ENCODE peak calls at places on chromosomes 7 and 10, in five cellular contexts. One of them, this sample, is unnamed.

GRCh38 chr10:132185601-132186487 is 904 bp upstream of the DPYSL4 start:
- DNase-seq in K562: peak
- DNase-seq in fibroblast of lung: peak
- DNase-seq in astrocyte: no peak
- DNase-seq in PC-9: no peak
- DNase-seq in this sample: peak

GRCh38 chr7:130356760-130357611 is 12.4 kb downstream of the CPA5 start:
- DNase-seq in K562: peak
- DNase-seq in astrocyte: peak
- DNase-seq in PC-9: peak
- DNase-seq in fibroblast of lung: peak
- DNase-seq in this sample: no peak

GRCh38 chr7:132557489-132558044 is 18.7 kb downstream of the PLXNA4 start:
- DNase-seq in fibroblast of lung: peak
- DNase-seq in astrocyte: peak
- DNase-seq in PC-9: no peak
- DNase-seq in K562: no peak
- DNase-seq in this sample: no peak

GRCh38 chr10:5841965-5842364 is 28.7 kb upstream of the GDI2 start:
- DNase-seq in K562: no peak
- DNase-seq in fibroblast of lung: no peak
- DNase-seq in astrocyte: no peak
- DNase-seq in PC-9: no peak
- DNase-seq in this sample: no peak

GRCh38 chr7:16644987-16645592 is 464 bp downstream of the ANKMY2 start:
- DNase-seq in fibroblast of lung: peak
- DNase-seq in PC-9: no peak
- DNase-seq in astrocyte: no peak
- DNase-seq in K562: peak
- DNase-seq in this sample: no peak

GRCh38 chr10:30705086-30705624 is 75.6 kb upstream of the LYZL2 start:
- DNase-seq in PC-9: no peak
- DNase-seq in K562: no peak
- DNase-seq in astrocyte: no peak
- DNase-seq in fibroblast of lung: no peak
- DNase-seq in this sample: no peak

GRCh38 chr7:134630890-134631289 is 15.8 kb upstream of the BPGM start:
- DNase-seq in PC-9: no peak
- DNase-seq in K562: no peak
- DNase-seq in astrocyte: no peak
- DNase-seq in fibroblast of lung: no peak
- DNase-seq in this sample: no peak

GRCh38 chr7:80681272-80681885 is 42.9 kb downstream of the CD36 start:
- DNase-seq in fibroblast of lung: peak
- DNase-seq in astrocyte: no peak
- DNase-seq in K562: no peak
- DNase-seq in PC-9: peak
- DNase-seq in this sample: no peak

GRCh38 chr7:151769189-151769821 is 107.6 kb downstream of the PRKAG2 start:
- DNase-seq in PC-9: no peak
- DNase-seq in astrocyte: no peak
- DNase-seq in K562: no peak
- DNase-seq in fibroblast of lung: no peak
- DNase-seq in this sample: no peak

GRCh38 chr10:131975796-131976195 is 5.9 kb downstream of the BNIP3 start:
- DNase-seq in astrocyte: no peak
- DNase-seq in K562: no peak
- DNase-seq in PC-9: no peak
- DNase-seq in fibroblast of lung: no peak
- DNase-seq in this sample: no peak

GRCh38 chr7:47670738-47671137 is 88.8 kb upstream of the TNS3 start:
- DNase-seq in astrocyte: no peak
- DNase-seq in PC-9: no peak
- DNase-seq in K562: no peak
- DNase-seq in fibroblast of lung: no peak
- DNase-seq in this sample: no peak

GRCh38 chr10:20004087-20004523 is 187.9 kb downstream of the PLXDC2 start:
- DNase-seq in astrocyte: peak
- DNase-seq in K562: no peak
- DNase-seq in fibroblast of lung: peak
- DNase-seq in PC-9: no peak
- DNase-seq in this sample: no peak

GRCh38 chr7:52711951-52712350 is 323.5 kb upstream of the POM121L12 start:
- DNase-seq in K562: no peak
- DNase-seq in astrocyte: no peak
- DNase-seq in fibroblast of lung: no peak
- DNase-seq in PC-9: no peak
- DNase-seq in this sample: no peak

GRCh38 chr10:118308664-118309063 is 33.5 kb downstream of the FAM204A start:
- DNase-seq in astrocyte: no peak
- DNase-seq in PC-9: no peak
- DNase-seq in fibroblast of lung: no peak
- DNase-seq in K562: no peak
- DNase-seq in this sample: peak

GRCh38 chr7:45052011-45052410 is 36.8 kb downstream of the NACAD start:
- DNase-seq in astrocyte: no peak
- DNase-seq in PC-9: no peak
- DNase-seq in K562: no peak
- DNase-seq in fibroblast of lung: no peak
- DNase-seq in this sample: no peak

GRCh38 chr10:1660815-1661214 is 76.5 kb downstream of the ADARB2 start:
- DNase-seq in K562: no peak
- DNase-seq in PC-9: no peak
- DNase-seq in astrocyte: no peak
- DNase-seq in fibroblast of lung: no peak
- DNase-seq in this sample: no peak

GRCh38 chr10:106609867-106610266 is 554.6 kb downstream of the SORCS1 start:
- DNase-seq in K562: peak
- DNase-seq in PC-9: no peak
- DNase-seq in fibroblast of lung: no peak
- DNase-seq in astrocyte: no peak
- DNase-seq in this sample: peak

GRCh38 chr7:128055668-128056067 is 24.4 kb upstream of the LRRC4 start:
- DNase-seq in K562: no peak
- DNase-seq in PC-9: no peak
- DNase-seq in fibroblast of lung: no peak
- DNase-seq in astrocyte: no peak
- DNase-seq in this sample: no peak

GRCh38 chr10:97096327-97097153 is 89.2 kb downstream of the SLIT1 start:
- DNase-seq in astrocyte: no peak
- DNase-seq in K562: no peak
- DNase-seq in PC-9: no peak
- DNase-seq in fibroblast of lung: no peak
- DNase-seq in this sample: no peak

GRCh38 chr10:78438094-78438906 is 404.6 kb downstream of the RPS24 start:
- DNase-seq in K562: no peak
- DNase-seq in astrocyte: no peak
- DNase-seq in PC-9: no peak
- DNase-seq in fibroblast of lung: no peak
- DNase-seq in this sample: no peak

GRCh38 chr10:70343312-70343711 is 39.1 kb downstream of the LRRC20 start:
- DNase-seq in K562: no peak
- DNase-seq in astrocyte: no peak
- DNase-seq in PC-9: no peak
- DNase-seq in fibroblast of lung: no peak
- DNase-seq in this sample: no peak

GRCh38 chr10:129962092-129962494 is 2.0 kb downstream of the EBF3 start:
- DNase-seq in K562: no peak
- DNase-seq in PC-9: no peak
- DNase-seq in fibroblast of lung: no peak
- DNase-seq in astrocyte: no peak
- DNase-seq in this sample: no peak

GRCh38 chr7:130393799-130394411 is 13.6 kb downstream of the CPA1 start:
- DNase-seq in K562: no peak
- DNase-seq in fibroblast of lung: no peak
- DNase-seq in astrocyte: no peak
- DNase-seq in PC-9: no peak
- DNase-seq in this sample: no peak

GRCh38 chr10:101818958-101819633 is 852 bp upstream of the OGA start:
- DNase-seq in PC-9: no peak
- DNase-seq in K562: peak
- DNase-seq in fibroblast of lung: no peak
- DNase-seq in astrocyte: no peak
- DNase-seq in this sample: no peak

GRCh38 chr10:30828680-30829079 is 199.1 kb upstream of the LYZL2 start:
- DNase-seq in PC-9: no peak
- DNase-seq in fibroblast of lung: no peak
- DNase-seq in astrocyte: peak
- DNase-seq in K562: peak
- DNase-seq in this sample: no peak

GRCh38 chr7:98836811-98837631 is 32.8 kb downstream of the TMEM130 start:
- DNase-seq in K562: peak
- DNase-seq in PC-9: peak
- DNase-seq in fibroblast of lung: peak
- DNase-seq in astrocyte: no peak
- DNase-seq in this sample: peak
- TF ChIP-seq CTCF in K562: peak
- TF ChIP-seq CTCF in PC-9: peak
- TF ChIP-seq CTCF in fibroblast of lung: peak
- TF ChIP-seq CTCF in astrocyte: peak
- TF ChIP-seq CTCF in this sample: peak

GRCh38 chr7:1928555-1929348 is 258.7 kb downstream of the ELFN1 start:
- DNase-seq in fibroblast of lung: no peak
- DNase-seq in PC-9: no peak
- DNase-seq in K562: no peak
- DNase-seq in astrocyte: no peak
- DNase-seq in this sample: no peak

GRCh38 chr7:1925973-1926907 is 256.2 kb downstream of the ELFN1 start:
- DNase-seq in PC-9: no peak
- DNase-seq in K562: peak
- DNase-seq in fibroblast of lung: no peak
- DNase-seq in astrocyte: no peak
- DNase-seq in this sample: no peak

GRCh38 chr7:1925349-1925748 is 255.3 kb downstream of the ELFN1 start:
- DNase-seq in astrocyte: no peak
- DNase-seq in PC-9: no peak
- DNase-seq in fibroblast of lung: peak
- DNase-seq in K562: no peak
- DNase-seq in this sample: no peak

GRCh38 chr7:1927942-1928341 is 257.9 kb downstream of the ELFN1 start:
- DNase-seq in PC-9: no peak
- DNase-seq in K562: no peak
- DNase-seq in astrocyte: no peak
- DNase-seq in fibroblast of lung: no peak
- DNase-seq in this sample: no peak

GRCh38 chr7:1926908-1927306 is 256.8 kb downstream of the ELFN1 start:
- DNase-seq in K562: no peak
- DNase-seq in fibroblast of lung: no peak
- DNase-seq in PC-9: no peak
- DNase-seq in astrocyte: no peak
- DNase-seq in this sample: no peak
- H3K4me2 ChIP-seq in K562: no peak
- H3K4me2 ChIP-seq in fibroblast of lung: no peak
- H3K4me2 ChIP-seq in PC-9: no peak
- H3K4me2 ChIP-seq in astrocyte: no peak
- H3K4me2 ChIP-seq in this sample: no peak

GRCh38 chr7:78562191-78562590 is 763.6 kb downstream of the PHTF2 start:
- DNase-seq in PC-9: no peak
- DNase-seq in fibroblast of lung: peak
- DNase-seq in K562: no peak
- DNase-seq in astrocyte: no peak
- DNase-seq in this sample: no peak
- TF ChIP-seq CTCF in PC-9: no peak
- TF ChIP-seq CTCF in fibroblast of lung: no peak
- TF ChIP-seq CTCF in K562: no peak
- TF ChIP-seq CTCF in astrocyte: no peak
- TF ChIP-seq CTCF in this sample: no peak

GRCh38 chr10:124569623-124570470 is 108.2 kb downstream of the LHPP start:
- DNase-seq in K562: no peak
- DNase-seq in fibroblast of lung: no peak
- DNase-seq in astrocyte: no peak
- DNase-seq in PC-9: no peak
- DNase-seq in this sample: no peak
- H3K4me2 ChIP-seq in K562: no peak
- H3K4me2 ChIP-seq in fibroblast of lung: no peak
- H3K4me2 ChIP-seq in astrocyte: no peak
- H3K4me2 ChIP-seq in PC-9: no peak
- H3K4me2 ChIP-seq in this sample: no peak

DNA sequence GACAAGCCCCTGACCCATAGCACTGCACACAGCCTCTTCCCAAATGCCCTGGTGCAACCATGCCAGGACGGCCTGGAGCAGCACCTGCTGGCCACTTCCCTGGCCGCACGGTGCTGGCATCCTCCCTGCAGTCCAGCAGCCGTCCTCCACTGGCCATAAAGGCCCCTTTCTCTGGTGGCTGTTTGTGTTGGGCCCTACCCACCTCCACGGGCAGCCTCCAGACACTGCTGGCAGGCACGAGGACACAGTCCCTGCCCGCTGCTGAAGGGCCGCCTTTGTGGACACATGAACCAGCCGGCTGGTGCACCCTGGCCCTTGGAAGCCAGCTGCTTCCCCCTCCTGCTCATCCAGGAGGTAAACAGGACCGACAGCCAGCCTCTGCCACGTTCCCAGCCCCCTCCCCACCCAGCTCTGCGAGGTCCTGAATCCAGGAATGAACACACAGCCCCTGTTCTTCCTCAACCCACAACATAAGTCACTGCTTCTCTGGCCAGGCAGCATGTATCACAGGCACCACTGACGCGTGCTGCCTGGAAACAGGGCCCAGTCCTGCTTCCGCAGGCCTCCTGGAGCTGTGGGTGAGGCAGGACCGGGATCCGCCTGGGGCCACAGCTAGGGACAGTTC is 43.8 kb downstream of the SPOCK2 start:
- DNase-seq in PC-9: peak
- DNase-seq in K562: no peak
- DNase-seq in astrocyte: no peak
- DNase-seq in fibroblast of lung: peak
- DNase-seq in this sample: no peak
- TF ChIP-seq CTCF in PC-9: peak
- TF ChIP-seq CTCF in K562: no peak
- TF ChIP-seq CTCF in astrocyte: no peak
- TF ChIP-seq CTCF in fibroblast of lung: no peak
- TF ChIP-seq CTCF in this sample: peak

GRCh38 chr10:14926061-14926470 is 27.8 kb downstream of the DCLRE1C start:
- DNase-seq in K562: no peak
- DNase-seq in astrocyte: no peak
- DNase-seq in PC-9: no peak
- DNase-seq in fibroblast of lung: no peak
- DNase-seq in this sample: no peak

GRCh38 chr10:14926722-14927416 is 27.0 kb downstream of the DCLRE1C start:
- DNase-seq in astrocyte: no peak
- DNase-seq in fibroblast of lung: no peak
- DNase-seq in PC-9: no peak
- DNase-seq in K562: no peak
- DNase-seq in this sample: no peak

GRCh38 chr10:14923972-14924371 is 29.9 kb downstream of the DCLRE1C start:
- DNase-seq in PC-9: no peak
- DNase-seq in fibroblast of lung: no peak
- DNase-seq in K562: no peak
- DNase-seq in astrocyte: no peak
- DNase-seq in this sample: no peak

DNA sequence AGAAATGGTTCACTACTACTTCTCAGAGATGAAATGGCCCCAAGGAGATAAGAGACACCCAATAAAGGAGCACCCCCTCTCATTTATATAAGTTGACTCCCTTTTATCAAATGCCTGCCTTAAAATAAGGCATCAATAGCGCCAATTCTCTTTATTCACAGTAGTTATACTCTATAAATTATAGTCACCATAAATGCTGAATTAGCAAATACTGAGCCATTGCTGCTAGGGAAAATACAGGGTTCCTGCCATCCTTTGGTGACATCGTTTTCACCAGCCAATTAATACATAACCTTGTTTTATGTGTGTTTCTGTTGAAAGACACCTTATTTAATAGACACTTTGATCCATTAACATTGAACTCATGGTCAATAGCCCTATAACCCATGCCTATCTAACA is 28.6 kb downstream of the DCLRE1C start:
- DNase-seq in K562: no peak
- DNase-seq in astrocyte: no peak
- DNase-seq in fibroblast of lung: no peak
- DNase-seq in PC-9: no peak
- DNase-seq in this sample: no peak
- H3K4me2 ChIP-seq in K562: no peak
- H3K4me2 ChIP-seq in astrocyte: no peak
- H3K4me2 ChIP-seq in fibroblast of lung: no peak
- H3K4me2 ChIP-seq in PC-9: no peak
- H3K4me2 ChIP-seq in this sample: no peak

This sample was measured in H9.